ENCODE peak calls at places on chromosomes 5 and 9, in five cellular contexts. One of them, this sample, is unnamed.

GRCh38 chr5:158943057-158943456 is 156.7 kb downstream of the EBF1 start:
- DNase-seq in PC-3: peak
- DNase-seq in fibroblast of lung: peak
- DNase-seq in caudate nucleus: no peak
- DNase-seq in mesendoderm: no peak
- DNase-seq in this sample: no peak

GRCh38 chr9:111945216-111945615 is 48.6 kb downstream of the UGCG start:
- DNase-seq in PC-3: no peak
- DNase-seq in caudate nucleus: no peak
- DNase-seq in fibroblast of lung: peak
- DNase-seq in mesendoderm: no peak
- DNase-seq in this sample: no peak

GRCh38 chr5:179272326-179273073 is 72.8 kb downstream of the ADAMTS2 start:
- DNase-seq in caudate nucleus: no peak
- DNase-seq in mesendoderm: no peak
- DNase-seq in fibroblast of lung: no peak
- DNase-seq in PC-3: no peak
- DNase-seq in this sample: no peak

GRCh38 chr9:27572566-27572917 is 739 bp downstream of the C9orf72 start:
- DNase-seq in caudate nucleus: peak
- DNase-seq in PC-3: peak
- DNase-seq in mesendoderm: peak
- DNase-seq in fibroblast of lung: peak
- DNase-seq in this sample: no peak

GRCh38 chr9:38308136-38308535 is 84.4 kb upstream of the ALDH1B1 start:
- DNase-seq in mesendoderm: no peak
- DNase-seq in caudate nucleus: no peak
- DNase-seq in PC-3: no peak
- DNase-seq in fibroblast of lung: no peak
- DNase-seq in this sample: no peak

GRCh38 chr5:135545115-135545514 is 9.4 kb upstream of the NEUROG1 start:
- DNase-seq in caudate nucleus: no peak
- DNase-seq in mesendoderm: peak
- DNase-seq in PC-3: no peak
- DNase-seq in fibroblast of lung: no peak
- DNase-seq in this sample: no peak

GRCh38 chr9:12849486-12850010 is 74.7 kb downstream of the LURAP1L start:
- DNase-seq in PC-3: peak
- DNase-seq in fibroblast of lung: peak
- DNase-seq in caudate nucleus: no peak
- DNase-seq in mesendoderm: no peak
- DNase-seq in this sample: no peak

GRCh38 chr5:91556-92263 is at the start of gene PLEKHG4B:
- DNase-seq in fibroblast of lung: no peak
- DNase-seq in caudate nucleus: no peak
- DNase-seq in PC-3: no peak
- DNase-seq in mesendoderm: peak
- DNase-seq in this sample: no peak

GRCh38 chr5:337565-338130 is 16.1 kb downstream of the AHRR start:
- DNase-seq in caudate nucleus: no peak
- DNase-seq in fibroblast of lung: peak
- DNase-seq in PC-3: peak
- DNase-seq in mesendoderm: peak
- DNase-seq in this sample: no peak

GRCh38 chr5:671459-672328 is 21.5 kb downstream of the TPPP start:
- DNase-seq in mesendoderm: peak
- DNase-seq in PC-3: peak
- DNase-seq in fibroblast of lung: peak
- DNase-seq in caudate nucleus: peak
- DNase-seq in this sample: peak

GRCh38 chr9:136175745-136176290 is 29.1 kb downstream of the LHX3 start:
- DNase-seq in caudate nucleus: peak
- DNase-seq in fibroblast of lung: no peak
- DNase-seq in mesendoderm: no peak
- DNase-seq in PC-3: no peak
- DNase-seq in this sample: no peak

GRCh38 chr5:18088020-18088579 is 453.8 kb downstream of the TAF11L14 start:
- DNase-seq in PC-3: no peak
- DNase-seq in caudate nucleus: no peak
- DNase-seq in mesendoderm: no peak
- DNase-seq in fibroblast of lung: no peak
- DNase-seq in this sample: no peak

GRCh38 chr5:138439537-138440225 is 824 bp downstream of the REEP2 start:
- DNase-seq in fibroblast of lung: no peak
- DNase-seq in caudate nucleus: no peak
- DNase-seq in mesendoderm: peak
- DNase-seq in PC-3: no peak
- DNase-seq in this sample: peak

GRCh38 chr5:97547999-97548797 is 365.2 kb upstream of the RIOK2 start:
- DNase-seq in caudate nucleus: no peak
- DNase-seq in mesendoderm: no peak
- DNase-seq in fibroblast of lung: no peak
- DNase-seq in PC-3: no peak
- DNase-seq in this sample: no peak

GRCh38 chr5:448766-449090 is 5.8 kb downstream of the EXOC3 start:
- DNase-seq in mesendoderm: no peak
- DNase-seq in caudate nucleus: peak
- DNase-seq in PC-3: no peak
- DNase-seq in fibroblast of lung: no peak
- DNase-seq in this sample: no peak

GRCh38 chr5:144374637-144375036 is 204.0 kb downstream of the KCTD16 start:
- DNase-seq in fibroblast of lung: no peak
- DNase-seq in caudate nucleus: no peak
- DNase-seq in PC-3: no peak
- DNase-seq in mesendoderm: no peak
- DNase-seq in this sample: no peak

GRCh38 chr5:1324719-1325190 is 20.1 kb downstream of the CLPTM1L start:
- DNase-seq in caudate nucleus: no peak
- DNase-seq in PC-3: no peak
- DNase-seq in fibroblast of lung: no peak
- DNase-seq in mesendoderm: no peak
- DNase-seq in this sample: peak

GRCh38 chr5:88675758-88676636 is 207.0 kb downstream of the MEF2C start:
- DNase-seq in mesendoderm: peak
- DNase-seq in caudate nucleus: peak
- DNase-seq in PC-3: no peak
- DNase-seq in fibroblast of lung: peak
- DNase-seq in this sample: peak

GRCh38 chr9:136011703-136012496 is 50.7 kb upstream of the UBAC1 start:
- DNase-seq in caudate nucleus: no peak
- DNase-seq in PC-3: no peak
- DNase-seq in fibroblast of lung: peak
- DNase-seq in mesendoderm: no peak
- DNase-seq in this sample: peak

GRCh38 chr5:163821142-163821541 is 315.7 kb downstream of the MAT2B start:
- DNase-seq in PC-3: no peak
- DNase-seq in mesendoderm: peak
- DNase-seq in caudate nucleus: no peak
- DNase-seq in fibroblast of lung: no peak
- DNase-seq in this sample: no peak

GRCh38 chr5:7916171-7916804 is 47.3 kb downstream of the MTRR start:
- DNase-seq in fibroblast of lung: no peak
- DNase-seq in mesendoderm: no peak
- DNase-seq in caudate nucleus: no peak
- DNase-seq in PC-3: peak
- DNase-seq in this sample: no peak

GRCh38 chr5:161023591-161023990 is 171.6 kb upstream of the ATP10B start:
- DNase-seq in caudate nucleus: no peak
- DNase-seq in mesendoderm: no peak
- DNase-seq in PC-3: no peak
- DNase-seq in fibroblast of lung: no peak
- DNase-seq in this sample: peak

GRCh38 chr5:126855266-126855665 is 78.3 kb downstream of the LMNB1 start:
- DNase-seq in mesendoderm: no peak
- DNase-seq in fibroblast of lung: no peak
- DNase-seq in PC-3: no peak
- DNase-seq in caudate nucleus: no peak
- DNase-seq in this sample: no peak

GRCh38 chr5:106006242-106006641 is 1664.5 kb downstream of the EFNA5 start:
- DNase-seq in PC-3: no peak
- DNase-seq in fibroblast of lung: no peak
- DNase-seq in mesendoderm: no peak
- DNase-seq in caudate nucleus: no peak
- DNase-seq in this sample: no peak

GRCh38 chr9:36721846-36722588 is 149.3 kb downstream of the MELK start:
- DNase-seq in mesendoderm: no peak
- DNase-seq in fibroblast of lung: no peak
- DNase-seq in caudate nucleus: no peak
- DNase-seq in PC-3: no peak
- DNase-seq in this sample: no peak

GRCh38 chr9:121685146-121685794 is 33.8 kb downstream of the DAB2IP start:
- DNase-seq in caudate nucleus: no peak
- DNase-seq in mesendoderm: no peak
- DNase-seq in PC-3: no peak
- DNase-seq in fibroblast of lung: no peak
- DNase-seq in this sample: no peak

GRCh38 chr5:112735702-112736101 is 2.0 kb upstream of the APC start:
- DNase-seq in PC-3: peak
- DNase-seq in mesendoderm: no peak
- DNase-seq in caudate nucleus: no peak
- DNase-seq in fibroblast of lung: peak
- DNase-seq in this sample: no peak

GRCh38 chr9:35856206-35856605 is 14.0 kb downstream of the OR13J1 start:
- DNase-seq in fibroblast of lung: no peak
- DNase-seq in PC-3: no peak
- DNase-seq in mesendoderm: no peak
- DNase-seq in caudate nucleus: no peak
- DNase-seq in this sample: no peak

GRCh38 chr9:79868532-79869189 is 296.9 kb downstream of the TLE4 start:
- DNase-seq in mesendoderm: no peak
- DNase-seq in fibroblast of lung: no peak
- DNase-seq in PC-3: no peak
- DNase-seq in caudate nucleus: no peak
- DNase-seq in this sample: no peak

GRCh38 chr9:38705917-38706316 is 14.0 kb downstream of the FAM240B start:
- DNase-seq in PC-3: no peak
- DNase-seq in mesendoderm: no peak
- DNase-seq in caudate nucleus: no peak
- DNase-seq in fibroblast of lung: no peak
- DNase-seq in this sample: no peak

GRCh38 chr5:175214152-175214551 is 229.8 kb downstream of the DRD1 start:
- DNase-seq in mesendoderm: no peak
- DNase-seq in fibroblast of lung: peak
- DNase-seq in caudate nucleus: no peak
- DNase-seq in PC-3: peak
- DNase-seq in this sample: peak

GRCh38 chr5:170420809-170421412 is 31.7 kb upstream of the KCNMB1 start:
- DNase-seq in mesendoderm: peak
- DNase-seq in caudate nucleus: peak
- DNase-seq in fibroblast of lung: peak
- DNase-seq in PC-3: peak
- DNase-seq in this sample: peak

GRCh38 chr5:170419666-170420065 is 30.5 kb upstream of the KCNMB1 start:
- DNase-seq in caudate nucleus: no peak
- DNase-seq in fibroblast of lung: no peak
- DNase-seq in mesendoderm: no peak
- DNase-seq in PC-3: no peak
- DNase-seq in this sample: no peak

GRCh38 chr5:170421822-170422221 is 32.7 kb upstream of the KCNMB1 start:
- DNase-seq in PC-3: no peak
- DNase-seq in fibroblast of lung: no peak
- DNase-seq in caudate nucleus: no peak
- DNase-seq in mesendoderm: no peak
- DNase-seq in this sample: no peak

GRCh38 chr5:170416526-170416925 is 27.4 kb upstream of the KCNMB1 start:
- DNase-seq in fibroblast of lung: no peak
- DNase-seq in PC-3: no peak
- DNase-seq in caudate nucleus: no peak
- DNase-seq in mesendoderm: no peak
- DNase-seq in this sample: no peak

DNA sequence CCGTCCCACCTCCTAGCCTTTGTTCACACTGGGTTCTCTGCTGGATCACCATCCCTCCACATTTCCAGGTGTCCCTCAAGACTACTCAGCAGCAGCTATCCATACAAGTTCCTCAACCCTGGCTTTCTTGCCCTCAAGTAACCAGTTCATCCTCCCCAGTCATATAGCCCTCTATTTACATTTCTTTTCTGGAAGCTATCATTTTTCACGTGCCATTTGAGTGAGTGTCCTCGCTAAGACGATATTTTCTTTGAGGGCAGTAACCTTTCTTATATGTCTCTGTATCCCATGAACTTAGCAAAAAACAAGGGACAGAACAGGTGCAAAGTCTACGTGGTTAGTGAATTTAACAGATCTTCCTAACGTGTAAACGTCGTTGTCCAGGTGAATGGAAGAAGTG is 29.6 kb upstream of the KCNMB1 start:
- DNase-seq in fibroblast of lung: no peak
- DNase-seq in PC-3: peak
- DNase-seq in caudate nucleus: no peak
- DNase-seq in mesendoderm: no peak
- DNase-seq in this sample: no peak
- H3K27ac ChIP-seq in fibroblast of lung: no peak
- H3K27ac ChIP-seq in PC-3: no peak
- H3K27ac ChIP-seq in caudate nucleus: no peak
- H3K27ac ChIP-seq in mesendoderm: no peak
- H3K27ac ChIP-seq in this sample: no peak

GRCh38 chr5:79261907-79262306 is 26.0 kb downstream of the JMY start:
- DNase-seq in caudate nucleus: no peak
- DNase-seq in PC-3: no peak
- DNase-seq in mesendoderm: no peak
- DNase-seq in fibroblast of lung: no peak
- DNase-seq in this sample: no peak
- H3K27ac ChIP-seq in caudate nucleus: no peak
- H3K27ac ChIP-seq in PC-3: no peak
- H3K27ac ChIP-seq in mesendoderm: no peak
- H3K27ac ChIP-seq in fibroblast of lung: no peak
- H3K27ac ChIP-seq in this sample: no peak

GRCh38 chr9:110443146-110443877 is 105.6 kb upstream of the TXNDC8 start:
- DNase-seq in mesendoderm: no peak
- DNase-seq in fibroblast of lung: peak
- DNase-seq in PC-3: peak
- DNase-seq in caudate nucleus: no peak
- DNase-seq in this sample: no peak
- H3K27ac ChIP-seq in mesendoderm: no peak
- H3K27ac ChIP-seq in fibroblast of lung: peak
- H3K27ac ChIP-seq in PC-3: no peak
- H3K27ac ChIP-seq in caudate nucleus: no peak
- H3K27ac ChIP-seq in this sample: no peak

GRCh38 chr9:128392302-128393152 is 21.4 kb downstream of the URM1 start:
- DNase-seq in mesendoderm: no peak
- DNase-seq in caudate nucleus: no peak
- DNase-seq in fibroblast of lung: no peak
- DNase-seq in PC-3: no peak
- DNase-seq in this sample: no peak

GRCh38 chr9:128393171-128393761 is 22.1 kb downstream of the URM1 start:
- DNase-seq in fibroblast of lung: no peak
- DNase-seq in PC-3: no peak
- DNase-seq in mesendoderm: peak
- DNase-seq in caudate nucleus: peak
- DNase-seq in this sample: peak

GRCh38 chr9:128391956-128392301 is 20.8 kb downstream of the URM1 start:
- DNase-seq in mesendoderm: no peak
- DNase-seq in fibroblast of lung: no peak
- DNase-seq in caudate nucleus: no peak
- DNase-seq in PC-3: no peak
- DNase-seq in this sample: no peak

GRCh38 chr9:128394404-128395168 is 23.4 kb downstream of the URM1 start:
- DNase-seq in mesendoderm: no peak
- DNase-seq in caudate nucleus: peak
- DNase-seq in PC-3: peak
- DNase-seq in fibroblast of lung: no peak
- DNase-seq in this sample: peak

GRCh38 chr9:128393971-128394370 is 22.8 kb downstream of the URM1 start:
- DNase-seq in fibroblast of lung: no peak
- DNase-seq in mesendoderm: no peak
- DNase-seq in PC-3: no peak
- DNase-seq in caudate nucleus: peak
- DNase-seq in this sample: no peak
- H3K27ac ChIP-seq in fibroblast of lung: no peak
- H3K27ac ChIP-seq in mesendoderm: no peak
- H3K27ac ChIP-seq in PC-3: no peak
- H3K27ac ChIP-seq in caudate nucleus: peak
- H3K27ac ChIP-seq in this sample: peak

This sample was measured in dorsolateral prefrontal cortex.